ENCODE peak calls at places on chromosome 19, in five cellular contexts. Z is mesendoderm, I is tibial artery, C is iPS DF 6.9, E is body of pancreas. L is an unnamed sample.
A peak's percentile ranks its signal among the peaks of the same experiment; 100 is the strongest.

GRCh38 chr19:5048727-5049553 is 80.0 kb downstream of the KDM4B start:
- DNase-seq in C (no peak), Z (peak; percentile 55), I (peak; percentile 87), E (no peak), L (no peak)

GRCh38 chr19:6248856-6249255 is 30.9 kb downstream of the MLLT1 start:
- DNase-seq in C (no peak), Z (no peak), E (no peak), I (no peak), L (no peak)

GRCh38 chr19:33399081-33399744 is 25.7 kb downstream of the CEBPG start:
- DNase-seq in C (no peak), Z (no peak), E (no peak), I (peak; percentile 56), L (no peak)

GRCh38 chr19:34428549-34429285 is 536 bp downstream of the UBA2 start:
- DNase-seq in I (peak; percentile 89), E (peak; percentile 17), Z (peak; percentile 36), C (no peak), L (peak; percentile 37)

GRCh38 chr19:42284641-42285341 is 15.7 kb downstream of the CIC start:
- DNase-seq in E (no peak), Z (peak; percentile 46), C (no peak), I (peak; percentile 74), L (no peak)

GRCh38 chr19:4014541-4015491 is 7.3 kb downstream of the PIAS4 start:
- DNase-seq in Z (peak; percentile 45), I (no peak), C (peak; percentile 29), E (peak; percentile 52), L (no peak)

GRCh38 chr19:56946164-56946563 is 105.6 kb upstream of the PEG3 start:
- DNase-seq in E (no peak), C (no peak), I (no peak), Z (peak; percentile 39), L (no peak)

GRCh38 chr19:53945441-53945840 is 17.3 kb upstream of the CACNG8 start:
- DNase-seq in E (no peak), Z (peak; percentile 77), I (no peak), C (no peak), L (no peak)

GRCh38 chr19:51621178-51621577 is 9.0 kb downstream of the SIGLEC5 start:
- DNase-seq in Z (no peak), E (no peak), C (no peak), I (no peak), L (no peak)
- H3K4me3 ChIP-seq in Z (no peak overlapping the region), E (no peak overlapping the region), C (no peak overlapping the region), I (no peak overlapping the region), L (no peak overlapping the region)

DNA sequence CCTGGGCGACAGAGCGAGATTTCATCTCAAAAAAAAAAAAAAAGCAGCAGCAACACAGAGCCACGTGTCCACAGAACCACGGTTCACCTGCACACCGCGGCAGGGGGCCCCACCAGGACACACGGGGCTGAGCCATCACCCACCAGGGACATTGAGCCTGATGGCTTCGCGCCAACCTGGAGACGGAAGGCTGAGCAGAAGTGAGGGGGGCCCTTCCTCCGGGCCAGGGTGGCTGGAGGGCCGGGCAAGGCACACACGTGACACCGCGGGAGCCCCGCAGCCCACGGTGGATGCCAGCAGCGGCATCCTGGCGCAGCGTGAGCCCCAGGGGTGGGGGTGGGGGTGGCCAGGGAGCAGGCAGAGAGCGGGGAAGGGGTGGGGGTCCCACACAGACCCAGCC is 33.8 kb downstream of the SBNO2 start:
- DNase-seq in I (no peak), C (no peak), Z (no peak), E (no peak), L (no peak)
- H3K36me3 ChIP-seq in I (peaks cover 8% of the 10 kb centered on the region), C (peaks cover 4% of the 10 kb centered on the region), Z (no peaks in the 10 kb centered on the region), E (no peaks in the 10 kb centered on the region), L (peaks cover 15% of the 10 kb centered on the region)

GRCh38 chr19:12842511-12842910 is 4.2 kb downstream of the MAST1 start:
- DNase-seq in C (no peak), E (no peak), Z (no peak), I (no peak), L (no peak)
- H3K4me1 ChIP-seq in C (no peaks in the 10 kb centered on the region), E (peaks cover 25% of the 10 kb centered on the region), Z (no peaks in the 10 kb centered on the region), I (no peaks in the 10 kb centered on the region), L (no peaks in the 10 kb centered on the region)

GRCh38 chr19:49337267-49338022 is 2.2 kb downstream of the CD37 start:
- DNase-seq in Z (peak; percentile 19), E (no peak), I (no peak), C (no peak), L (no peak)
- H3K4me3 ChIP-seq in Z (no peak overlapping the region), E (no peak overlapping the region), I (no peak overlapping the region), C (peak overlapping the region; percentile 11), L (no peak overlapping the region)